ENCODE peak calls at places on chromosomes 2 and 18, in eight cellular contexts. I is H1, Z is A549, B is tibial nerve, Y is transverse colon, K is upper lobe of left lung, C is stomach, U is K562. T is an unnamed sample.

GRCh38 chr2:156826342-156826933 is 390.3 kb downstream of the GPD2 start:
- DNase-seq in I (no peak), K (no peak), U (no peak), Z (no peak), B (no peak), C (no peak), Y (no peak), T (peak)

GRCh38 chr2:27857417-27858172 is 32.6 kb downstream of the RBKS start:
- DNase-seq in U (no peak), Z (no peak), I (no peak), C (no peak), K (no peak), Y (no peak), B (no peak), T (no peak)

GRCh38 chr2:46297546-46298271 is 502 bp downstream of the EPAS1 start:
- DNase-seq in I (no peak), C (peak), Z (peak), Y (peak), K (peak), U (peak), B (no peak), T (peak)

GRCh38 chr2:207892676-207893402 is 123.1 kb upstream of the FZD5 start:
- DNase-seq in B (no peak), C (peak), Y (no peak), I (no peak), K (no peak), U (no peak), Z (no peak), T (no peak)

GRCh38 chr18:38576349-38576748 is 1010.8 kb upstream of the CELF4 start:
- DNase-seq in C (no peak), K (no peak), B (no peak), U (no peak), Z (no peak), I (no peak), Y (no peak), T (no peak)

GRCh38 chr2:180001726-180002125 is 5.4 kb downstream of the CWC22 start:
- DNase-seq in U (no peak), C (no peak), B (no peak), Z (no peak), Y (no peak), K (no peak), I (no peak), T (no peak)

GRCh38 chr2:28231110-28231621 is 161.5 kb upstream of the FOSL2 start:
- DNase-seq in Y (no peak), U (no peak), C (peak), Z (no peak), B (no peak), K (no peak), I (no peak), T (no peak)

GRCh38 chr2:177398290-177398683 is 5.7 kb downstream of the AGPS start:
- DNase-seq in I (no peak), B (no peak), Y (no peak), Z (no peak), C (no peak), K (no peak), U (no peak), T (no peak)

GRCh38 chr18:34219651-34220050 is 5.1 kb downstream of the NOL4 start:
- DNase-seq in U (no peak), Z (no peak), C (no peak), Y (no peak), I (no peak), B (no peak), K (no peak), T (no peak)

GRCh38 chr18:58911766-58912165 is 47.1 kb downstream of the ZNF532 start:
- DNase-seq in I (no peak), Y (no peak), K (no peak), U (no peak), C (no peak), B (peak), Z (peak), T (peak)

GRCh38 chr2:43424262-43425207 is 171.3 kb downstream of the THADA start:
- DNase-seq in I (no peak), Z (no peak), K (no peak), Y (no peak), C (no peak), U (no peak), B (no peak), T (no peak)

GRCh38 chr2:213288913-213289700 is 4.8 kb downstream of the SPAG16 start:
- DNase-seq in B (no peak), I (no peak), K (no peak), C (peak), U (no peak), Z (no peak), Y (no peak), T (no peak)

GRCh38 chr2:104641801-104642200 is 212.1 kb upstream of the POU3F3 start:
- DNase-seq in U (no peak), I (no peak), K (no peak), Y (no peak), C (no peak), Z (no peak), B (no peak), T (no peak)

GRCh38 chr18:72342933-72343332 is 201.2 kb downstream of the CBLN2 start:
- DNase-seq in B (no peak), U (no peak), C (no peak), Z (no peak), Y (no peak), K (no peak), I (no peak), T (no peak)

GRCh38 chr18:45571714-45572113 is 43.6 kb upstream of the SLC14A2 start:
- DNase-seq in Y (no peak), K (no peak), U (peak), C (no peak), Z (no peak), I (no peak), B (no peak), T (no peak)

DNA sequence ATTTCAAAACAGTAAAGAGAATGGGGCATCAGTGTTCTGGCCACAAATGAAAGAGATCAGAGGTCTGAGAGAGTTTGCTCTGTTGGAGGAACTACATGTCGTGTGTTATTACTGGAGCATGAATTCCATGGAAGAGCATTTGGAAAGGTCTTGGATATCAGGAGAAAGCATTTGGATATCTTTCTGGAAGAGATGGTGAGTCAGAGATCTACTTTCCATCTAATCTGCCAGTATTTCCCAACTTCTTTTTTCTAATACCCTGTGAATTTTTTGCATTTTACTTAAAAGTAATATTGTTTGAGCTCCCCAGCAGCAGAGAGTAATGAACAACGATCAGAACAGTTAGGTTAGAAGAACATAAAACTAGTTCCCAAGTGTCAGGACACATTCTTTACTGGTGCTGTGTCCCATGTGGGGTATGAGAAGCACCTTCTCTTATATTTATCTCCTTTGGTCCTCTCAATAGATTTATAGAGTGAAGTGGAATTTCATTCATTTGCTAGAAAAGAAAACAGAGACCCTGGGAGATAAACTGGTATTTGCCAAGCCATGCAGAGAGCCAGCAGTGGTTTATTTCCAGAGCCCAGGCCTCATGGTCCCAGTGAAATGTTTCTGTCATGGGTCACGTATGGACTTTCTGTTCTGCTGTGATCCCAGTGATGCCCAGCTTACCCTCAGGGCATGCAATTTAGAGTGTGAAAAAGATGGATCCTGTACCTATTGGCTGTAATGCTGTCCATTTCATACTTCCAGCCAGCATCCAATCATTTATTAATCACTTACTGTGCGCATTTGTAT is 130.8 kb upstream of the NT5C1B start:
- DNase-seq in K (no peak), Y (no peak), U (no peak), C (no peak), I (no peak), Z (peak), B (no peak), T (no peak)
- TF ChIP-seq EP300 in K (no peak), Y (no peak), U (no peak), C (no peak), I (no peak), Z (no peak), B (no peak), T (no peak)

DNA sequence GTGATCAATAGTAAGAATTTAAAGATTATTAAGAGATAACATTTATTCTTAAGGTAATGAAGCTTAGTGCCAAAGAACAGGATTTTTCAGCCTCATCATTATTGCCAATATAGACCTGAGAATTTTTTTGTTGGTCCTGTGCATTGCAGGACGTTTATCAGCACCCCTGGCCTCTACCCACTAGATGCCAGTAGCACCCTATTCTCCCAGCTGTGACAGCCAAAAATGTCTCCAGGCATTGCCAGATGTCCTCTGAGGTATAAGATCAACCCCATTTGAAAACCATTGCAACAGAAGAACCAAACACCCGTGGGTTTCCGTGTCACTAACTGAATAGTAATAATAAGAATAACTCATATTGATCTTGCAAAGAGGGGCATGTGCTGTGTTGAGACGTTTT is 700.0 kb upstream of the SOX11 start:
- DNase-seq in U (no peak), Z (no peak), Y (no peak), I (no peak), C (no peak), K (no peak), B (no peak), T (no peak)
- TF ChIP-seq CTCF in U (no peak), Z (no peak), Y (no peak), I (peak), C (no peak), K (no peak), B (no peak), T (no peak)

GRCh38 chr2:20225294-20226151 is 593 bp upstream of the SDC1 start:
- DNase-seq in B (no peak), K (peak), U (peak), I (peak), C (peak), Z (peak), Y (peak), T (peak)

GRCh38 chr2:20224191-20224715 is 677 bp downstream of the SDC1 start:
- DNase-seq in U (no peak), B (no peak), K (no peak), Y (no peak), Z (no peak), I (no peak), C (no peak), T (no peak)

GRCh38 chr2:20224716-20225293 is at the start of gene SDC1:
- DNase-seq in K (peak), C (peak), Y (peak), Z (peak), B (no peak), I (no peak), U (peak), T (peak)

GRCh38 chr2:20227894-20228505 is 3.1 kb upstream of the SDC1 start:
- DNase-seq in C (no peak), Y (no peak), B (no peak), I (no peak), U (no peak), K (no peak), Z (no peak), T (no peak)

DNA sequence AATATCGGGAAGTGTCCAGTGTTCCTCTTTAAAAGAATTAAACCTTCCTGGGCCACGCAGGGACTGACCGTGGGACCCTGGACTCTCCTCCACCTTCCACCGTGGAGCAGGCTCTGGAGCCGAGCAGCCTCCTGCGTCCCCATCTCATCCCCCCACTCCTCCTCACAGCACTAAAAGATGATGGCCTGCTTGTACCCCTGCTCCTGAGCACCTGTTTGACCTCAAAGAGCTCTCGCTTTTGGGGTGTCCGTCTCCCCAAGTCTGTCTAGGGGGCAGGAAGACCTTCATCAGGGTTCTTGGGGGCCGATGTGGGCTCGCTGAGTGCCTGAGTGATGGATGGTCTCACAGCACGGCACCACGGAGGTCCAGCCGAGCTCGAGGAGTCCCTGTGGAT is 1.2 kb upstream of the SDC1 start:
- DNase-seq in B (no peak), I (no peak), K (no peak), U (no peak), Z (no peak), C (no peak), Y (no peak), T (peak)
- H3K27ac ChIP-seq in B (no peak), I (no peak), K (peak), U (no peak), Z (peak), C (no peak), Y (peak), T (no peak)

DNA sequence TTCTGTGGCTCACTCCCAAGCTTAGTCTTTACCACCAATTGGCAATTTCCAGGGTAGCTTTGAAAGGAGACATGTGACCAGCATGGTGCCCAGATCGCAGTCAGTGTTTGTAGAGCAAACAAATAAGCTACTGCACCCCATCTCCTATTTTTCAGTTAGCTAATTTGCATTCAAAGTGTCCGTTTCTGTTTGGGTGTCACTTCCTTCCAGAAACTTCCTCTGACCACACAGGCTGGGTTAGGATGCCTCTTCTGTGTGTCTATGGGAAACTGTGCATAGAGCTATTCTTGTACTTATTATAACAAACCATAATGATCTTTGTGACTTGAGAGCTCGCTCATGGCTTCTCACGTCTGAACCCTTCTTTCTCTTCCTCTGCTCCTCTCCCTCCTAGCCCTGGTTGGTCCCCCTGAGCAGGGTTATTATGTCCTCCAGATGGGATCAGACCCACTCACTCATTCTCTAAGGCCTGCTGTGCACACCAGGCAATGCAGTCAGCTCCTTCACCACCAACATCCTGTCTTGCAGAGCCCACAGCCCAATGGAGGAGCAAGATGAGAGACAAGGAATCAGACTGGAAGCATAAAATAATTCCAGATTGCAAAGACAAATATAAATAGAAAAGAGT is 101.2 kb upstream of the ALK start:
- DNase-seq in I (no peak), Y (no peak), B (no peak), Z (no peak), K (no peak), U (no peak), C (no peak), T (no peak)
- TF ChIP-seq EP300 in I (no peak), Y (no peak), B (no peak), Z (no peak), K (no peak), U (no peak), C (no peak), T (no peak)

GRCh38 chr18:2881088-2881487 is 34.3 kb downstream of the EMILIN2 start:
- DNase-seq in B (no peak), Y (no peak), U (no peak), K (peak), Z (no peak), I (no peak), C (no peak), T (no peak)
- TF ChIP-seq CTCF in B (no peak), Y (no peak), U (no peak), K (no peak), Z (no peak), I (no peak), C (no peak), T (no peak)

DNA sequence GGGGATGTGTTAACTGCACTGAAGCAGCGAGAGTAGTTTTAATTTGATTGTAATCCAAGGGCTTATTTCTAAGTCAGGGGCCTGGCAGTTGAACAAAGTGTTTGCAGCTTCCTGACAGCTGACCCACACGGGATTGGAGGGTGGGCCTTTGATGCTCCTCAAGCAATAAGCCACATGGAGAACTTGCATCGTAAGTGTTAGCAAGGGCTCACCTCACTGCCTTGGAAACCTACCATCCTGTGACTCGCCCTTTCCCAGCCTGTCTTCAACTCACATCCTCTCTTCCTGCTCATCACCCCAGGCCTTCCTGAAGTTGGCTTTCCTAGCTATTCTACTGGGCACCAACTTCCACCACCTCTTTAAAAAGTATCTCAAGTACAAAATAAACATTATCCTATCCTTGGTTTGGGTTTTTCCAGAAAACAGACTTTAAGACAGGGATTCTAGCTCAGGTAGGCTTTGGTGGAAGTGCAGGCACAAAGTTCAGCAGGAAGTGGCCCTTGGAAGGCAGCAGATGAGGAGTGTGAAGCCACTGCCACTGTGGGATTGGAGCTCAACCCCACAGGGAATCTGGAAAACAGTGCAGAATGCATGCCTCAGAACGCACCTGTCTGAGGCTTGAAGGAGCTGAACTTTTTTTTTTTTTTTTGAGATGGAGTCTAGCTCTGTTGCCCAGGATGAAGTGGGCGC is 31.6 kb downstream of the B3GNT2 start:
- DNase-seq in Y (no peak), K (no peak), Z (no peak), C (no peak), U (no peak), B (no peak), I (no peak), T (no peak)
- H3K27ac ChIP-seq in Y (no peak), K (no peak), Z (no peak), C (no peak), U (no peak), B (no peak), I (no peak), T (no peak)

T was measured in ovary.